ENCODE peak calls at places on chromosome 3, in seven cellular contexts. E is IMR-90, F is H9, I is mesenchymal stem cell, B is neuronal stem cell, W is mesendoderm, Z is H1. P is an unnamed sample.

GRCh38 chr3:161348791-161349400 is 22.4 kb downstream of the SPTSSB start:
- DNase-seq in E (no peak), F (no peak), I (peak; percentile 20), B (no peak), W (no peak), Z (no peak), P (no peak)

GRCh38 chr3:155763870-155764463 is 19.1 kb upstream of the PLCH1 start:
- DNase-seq in E (no peak), F (no peak), I (no peak), B (no peak), W (no peak), Z (no peak), P (no peak)

GRCh38 chr3:34178415-34178814 is 380.0 kb downstream of the PDCD6IP start:
- DNase-seq in E (peak; percentile 11), F (no peak), I (peak; percentile 14), B (no peak), W (no peak), Z (no peak), P (no peak)

GRCh38 chr3:119318871-119319270 is 24.7 kb downstream of the ARHGAP31 start:
- DNase-seq in E (peak; percentile 73), F (no peak), I (no peak), B (no peak), W (no peak), Z (no peak), P (peak; percentile 96)

GRCh38 chr3:27666277-27666676 is 55.8 kb downstream of the EOMES start:
- DNase-seq in E (no peak), F (peak; percentile 49), I (peak; percentile 13), B (peak; percentile 6), W (peak; percentile 57), Z (no peak), P (no peak)

GRCh38 chr3:195892355-195893120 is 15.8 kb downstream of the TNK2 start:
- DNase-seq in E (peak; percentile 71), F (no peak), I (peak; percentile 81), B (peak; percentile 36), W (no peak), Z (no peak), P (no peak)

GRCh38 chr3:14360123-14360881 is 42.1 kb upstream of the SLC6A6 start:
- DNase-seq in E (peak; percentile 62), F (no peak), I (peak; percentile 70), B (no peak), W (no peak), Z (no peak), P (no peak)

GRCh38 chr3:107943860-107944543 is 146.8 kb downstream of the CD47 start:
- DNase-seq in E (peak; percentile 26), F (no peak), I (no peak), B (no peak), W (no peak), Z (no peak), P (no peak)

GRCh38 chr3:69200384-69201068 is 78.1 kb upstream of the LMOD3 start:
- DNase-seq in E (peak; percentile 19), F (no peak), I (peak; percentile 50), B (peak; percentile 12), W (peak; percentile 62), Z (no peak), P (peak; percentile 91)

GRCh38 chr3:47416041-47416440 is 35.2 kb downstream of the PTPN23 start:
- DNase-seq in E (no peak), F (peak; percentile 89), I (no peak), B (no peak), W (peak; percentile 42), Z (no peak), P (no peak)

GRCh38 chr3:42179110-42179725 is 86.8 kb downstream of the CCK start:
- DNase-seq in E (peak; percentile 93), F (peak; percentile 66), I (peak; percentile 89), B (peak; percentile 48), W (peak; percentile 93), Z (no peak), P (peak; percentile 80)

GRCh38 chr3:23640472-23641146 is 165.1 kb upstream of the UBE2E1 start:
- DNase-seq in E (peak; percentile 19), F (no peak), I (no peak), B (no peak), W (no peak), Z (no peak), P (no peak)

GRCh38 chr3:127849368-127849767 is 27.1 kb upstream of the MGLL start:
- DNase-seq in E (no peak), F (no peak), I (no peak), B (no peak), W (no peak), Z (no peak), P (no peak)

GRCh38 chr3:98038876-98039275 is 3.8 kb upstream of the GABRR3 start:
- DNase-seq in E (no peak), F (no peak), I (no peak), B (no peak), W (no peak), Z (no peak), P (no peak)

GRCh38 chr3:47024932-47025331 is 45.5 kb downstream of the NBEAL2 start:
- DNase-seq in E (peak; percentile 59), F (no peak), I (no peak), B (no peak), W (peak; percentile 82), Z (no peak), P (no peak)

GRCh38 chr3:171334465-171334811 is 125.8 kb downstream of the TNIK start:
- DNase-seq in E (no peak), F (no peak), I (no peak), B (no peak), W (no peak), Z (no peak), P (no peak)

GRCh38 chr3:87196879-87197278 is 30.2 kb upstream of the CHMP2B start:
- DNase-seq in E (no peak), F (no peak), I (no peak), B (no peak), W (peak; percentile 36), Z (no peak), P (peak; percentile 0)

GRCh38 chr3:71680588-71680987 is 44.6 kb downstream of the EIF4E3 start:
- DNase-seq in E (peak; percentile 79), F (no peak), I (peak; percentile 88), B (no peak), W (no peak), Z (no peak), P (no peak)

GRCh38 chr3:104951426-104951825 is 415.3 kb upstream of the ALCAM start:
- DNase-seq in E (peak; percentile 38), F (no peak), I (peak; percentile 17), B (no peak), W (no peak), Z (no peak), P (no peak)

GRCh38 chr3:156483426-156483825 is 71.5 kb downstream of the SSR3 start:
- DNase-seq in E (peak; percentile 86), F (no peak), I (peak; percentile 94), B (no peak), W (no peak), Z (no peak), P (no peak)

GRCh38 chr3:32113566-32113965 is 7.1 kb downstream of the GPD1L start:
- DNase-seq in E (no peak), F (no peak), I (no peak), B (no peak), W (no peak), Z (no peak), P (no peak)

GRCh38 chr3:127674793-127675189 is 2.0 kb downstream of the ABTB1 start:
- DNase-seq in E (no peak), F (no peak), I (no peak), B (no peak), W (no peak), Z (no peak), P (no peak)

GRCh38 chr3:53255360-53255774 is 455 bp downstream of the TKT start:
- DNase-seq in E (no peak), F (no peak), I (peak; percentile 26), B (no peak), W (no peak), Z (no peak), P (no peak)

GRCh38 chr3:152909180-152909883 is 74.4 kb downstream of the P2RY1 start:
- DNase-seq in E (peak; percentile 0), F (no peak), I (peak; percentile 23), B (no peak), W (peak; percentile 2), Z (no peak), P (no peak)
- H3K4ac ChIP-seq in E (no peak overlapping the region), F (no peak overlapping the region), I (no peak overlapping the region), B (no peak overlapping the region), W (no peak overlapping the region), Z (no peak overlapping the region), P (no peak overlapping the region)

DNA sequence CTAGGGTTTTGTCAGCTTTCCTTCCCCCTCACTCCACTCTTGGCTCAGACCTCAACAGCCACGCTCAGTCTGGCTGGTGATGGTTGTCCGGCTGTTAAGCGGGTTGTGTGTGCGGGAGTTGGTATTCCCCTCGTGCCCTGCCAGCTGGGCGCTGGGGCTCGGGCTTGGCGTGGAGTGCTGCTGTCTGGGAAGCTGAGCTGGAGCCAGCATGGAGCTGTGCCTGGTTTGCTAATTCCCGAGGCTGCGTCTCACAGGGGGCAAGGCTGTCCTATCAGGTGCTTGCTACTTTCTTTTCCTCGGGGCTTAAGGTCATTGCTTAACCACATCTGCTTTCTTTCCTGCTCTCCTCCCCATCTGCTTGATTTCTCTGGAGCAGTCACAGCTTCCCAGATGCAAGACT is 29.9 kb downstream of the PDIA5 start:
- DNase-seq in E (peak; percentile 75), F (no peak), I (peak; percentile 68), B (no peak), W (no peak), Z (no peak), P (no peak)
- H3K23ac ChIP-seq in E (no peak overlapping the region), F (no peak overlapping the region), I (peak overlapping the region; percentile 87), B (no peak overlapping the region), W (no peak overlapping the region), Z (no peak overlapping the region), P (no peak overlapping the region)

GRCh38 chr3:191699546-191699945 is 238.6 kb downstream of the PYDC2 start:
- DNase-seq in E (no peak), F (no peak), I (no peak), B (no peak), W (no peak), Z (no peak), P (no peak)
- H3K4ac ChIP-seq in E (no peak overlapping the region), F (no peak overlapping the region), I (no peak overlapping the region), B (no peak overlapping the region), W (no peak overlapping the region), Z (no peak overlapping the region), P (no peak overlapping the region)

GRCh38 chr3:81723732-81724313 is 37.6 kb downstream of the GBE1 start:
- DNase-seq in E (peak; percentile 59), F (no peak), I (peak; percentile 60), B (no peak), W (no peak), Z (no peak), P (no peak)

GRCh38 chr3:81732642-81733041 is 28.8 kb downstream of the GBE1 start:
- DNase-seq in E (no peak), F (no peak), I (no peak), B (no peak), W (peak; percentile 14), Z (no peak), P (no peak)

GRCh38 chr3:81728766-81729544 is 32.5 kb downstream of the GBE1 start:
- DNase-seq in E (peak; percentile 61), F (no peak), I (peak; percentile 75), B (no peak), W (peak; percentile 9), Z (no peak), P (no peak)

GRCh38 chr3:81726132-81726531 is 35.3 kb downstream of the GBE1 start:
- DNase-seq in E (peak; percentile 56), F (no peak), I (peak; percentile 82), B (no peak), W (no peak), Z (no peak), P (no peak)

DNA sequence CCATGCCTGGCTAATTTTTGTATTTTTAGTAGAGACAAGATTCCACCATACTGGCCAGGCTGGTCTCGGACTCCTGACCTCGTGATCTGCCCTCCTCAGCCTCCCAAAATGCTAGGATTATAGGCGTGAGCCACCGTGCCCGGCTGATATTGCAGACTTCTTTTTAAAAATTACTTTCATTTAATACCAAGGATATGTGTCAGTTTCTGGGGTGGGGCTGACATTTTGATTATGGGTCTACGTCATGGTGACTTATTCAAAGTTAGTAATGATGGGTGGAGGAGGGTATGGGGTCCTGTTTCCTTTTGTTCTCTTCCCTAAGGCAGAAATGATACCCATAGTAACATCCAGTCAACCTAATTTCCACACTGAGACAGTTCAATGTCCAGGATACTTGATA is 34.7 kb downstream of the GBE1 start:
- DNase-seq in E (peak; percentile 71), F (no peak), I (peak; percentile 36), B (no peak), W (no peak), Z (no peak), P (no peak)
- H3K23ac ChIP-seq in E (peak overlapping the region; percentile 14), F (no peak overlapping the region), I (no peak overlapping the region), B (no peak overlapping the region), W (no peak overlapping the region), Z (no peak overlapping the region), P (no peak overlapping the region)